ENCODE peak calls at places on chromosomes 2 and 18, in six cellular contexts. A, M, F, I, E and H are unnamed samples.

GRCh38 chr2:119190321-119190720 is 31.8 kb upstream of the C1QL2 start:
- DNase-seq in A (no peak), F (no peak), E (no peak), M (peak), I (no peak), H (no peak)

GRCh38 chr2:200239216-200239615 is 67.3 kb upstream of the SPATS2L start:
- DNase-seq in E (no peak), I (no peak), A (no peak), M (no peak), F (peak), H (peak)

GRCh38 chr2:38237311-38237710 is 139.8 kb downstream of the ATL2 start:
- DNase-seq in E (no peak), F (no peak), I (no peak), A (no peak), M (no peak), H (no peak)

GRCh38 chr18:58267493-58267892 is 223.5 kb downstream of the NEDD4L start:
- DNase-seq in F (no peak), E (no peak), M (no peak), A (no peak), I (no peak), H (no peak)

GRCh38 chr18:9855686-9856085 is 30.1 kb upstream of the TXNDC2 start:
- DNase-seq in M (no peak), A (no peak), F (no peak), E (no peak), I (no peak), H (no peak)

GRCh38 chr18:30457156-30457555 is 585.4 kb downstream of the DSC3 start:
- DNase-seq in M (no peak), F (no peak), A (no peak), I (no peak), E (no peak), H (no peak)

GRCh38 chr2:220858101-220858500 is 714.0 kb downstream of the EPHA4 start:
- DNase-seq in I (no peak), A (no peak), E (no peak), M (no peak), F (no peak), H (no peak)

GRCh38 chr18:79200546-79201268 is 131.5 kb downstream of the ATP9B start:
- DNase-seq in M (no peak), F (peak), A (peak), E (peak), I (peak), H (peak)

GRCh38 chr2:194769030-194769429 is 888.0 kb upstream of the SLC39A10 start:
- DNase-seq in I (no peak), E (no peak), M (no peak), A (no peak), F (no peak), H (no peak)

GRCh38 chr2:37832590-37833197 is 92.4 kb upstream of the RMDN2 start:
- DNase-seq in A (peak), F (peak), I (peak), E (peak), M (peak), H (peak)

GRCh38 chr2:238586931-238587775 is 160.4 kb downstream of the ASB1 start:
- DNase-seq in I (peak), F (no peak), E (no peak), A (no peak), M (peak), H (no peak)

GRCh38 chr2:63789318-63790051 is 52.2 kb upstream of the UGP2 start:
- DNase-seq in I (no peak), M (no peak), E (no peak), A (no peak), F (peak), H (peak)

GRCh38 chr2:10949835-10950234 is 38.1 kb downstream of the KCNF1 start:
- DNase-seq in E (no peak), I (no peak), A (no peak), F (no peak), M (no peak), H (no peak)

GRCh38 chr18:4765401-4765800 is 310.3 kb upstream of the DLGAP1 start:
- DNase-seq in A (no peak), M (no peak), I (no peak), F (no peak), E (no peak), H (no peak)

GRCh38 chr2:43082111-43082877 is 144.1 kb downstream of the ZFP36L2 start:
- DNase-seq in M (peak), A (no peak), E (peak), I (no peak), F (peak), H (peak)

GRCh38 chr2:238921681-238922319 is 73.9 kb downstream of the TWIST2 start:
- DNase-seq in E (peak), F (no peak), I (no peak), M (peak), A (peak), H (no peak)

GRCh38 chr2:100580474-100581264 is 17.9 kb downstream of the PDCL3 start:
- DNase-seq in E (no peak), M (peak), F (no peak), I (no peak), A (no peak), H (no peak)

GRCh38 chr2:168432565-168433186 is 23.4 kb upstream of the CERS6 start:
- DNase-seq in F (no peak), I (no peak), A (no peak), E (no peak), M (no peak), H (peak)

GRCh38 chr18:34707670-34708069 is 2.4 kb upstream of the DTNA start:
- DNase-seq in M (no peak), E (peak), A (peak), F (peak), I (peak), H (peak)

GRCh38 chr2:120874876-120875275 is 139.2 kb downstream of the GLI2 start:
- DNase-seq in M (peak), F (no peak), A (no peak), I (no peak), E (no peak), H (no peak)

GRCh38 chr2:73359915-73360697 is 25.5 kb upstream of the ALMS1 start:
- DNase-seq in E (no peak), M (no peak), I (peak), A (no peak), F (peak), H (peak)

GRCh38 chr2:162294949-162295348 is 23.5 kb downstream of the IFIH1 start:
- DNase-seq in M (no peak), F (peak), I (no peak), A (no peak), E (no peak), H (no peak)

GRCh38 chr2:67451086-67451832 is 54.1 kb downstream of the ETAA1 start:
- DNase-seq in A (peak), M (no peak), I (no peak), E (no peak), F (peak), H (peak)

GRCh38 chr18:54127759-54128378 is 96.6 kb downstream of the MBD2 start:
- DNase-seq in F (peak), I (peak), A (no peak), M (no peak), E (no peak), H (peak)

GRCh38 chr2:674319-674985 is 2.8 kb downstream of the TMEM18 start:
- DNase-seq in M (no peak), I (no peak), F (no peak), A (no peak), E (no peak), H (no peak)

GRCh38 chr18:79388043-79388442 is 7.7 kb upstream of the NFATC1 start:
- DNase-seq in M (no peak), A (no peak), F (no peak), E (no peak), I (no peak), H (no peak)

GRCh38 chr2:218267259-218267658 is 2.7 kb downstream of the AAMP start:
- DNase-seq in E (no peak), I (no peak), M (peak), A (no peak), F (no peak), H (no peak)

GRCh38 chr2:217897816-217898806 is 104.7 kb downstream of the TNS1 start:
- DNase-seq in M (no peak), E (peak), F (no peak), A (peak), I (no peak), H (no peak)

GRCh38 chr2:121045245-121045644 is 239.8 kb downstream of the TFCP2L1 start:
- DNase-seq in A (no peak), F (no peak), M (no peak), E (no peak), I (no peak), H (no peak)

GRCh38 chr18:48989304-48990284 is 38.8 kb upstream of the SMAD7 start:
- DNase-seq in A (no peak), M (no peak), F (peak), I (no peak), E (no peak), H (peak)

GRCh38 chr18:22564036-22564435 is 146.3 kb upstream of the CTAGE1 start:
- DNase-seq in M (no peak), A (no peak), E (no peak), F (peak), I (no peak), H (peak)

GRCh38 chr2:177658309-177658708 is 265.7 kb downstream of the AGPS start:
- DNase-seq in F (no peak), M (no peak), E (no peak), A (no peak), I (no peak), H (no peak)

GRCh38 chr18:66993492-66993891 is 389.6 kb upstream of the CDH19 start:
- DNase-seq in F (no peak), E (no peak), I (no peak), M (no peak), A (peak), H (no peak)

GRCh38 chr2:149029312-149029965 is 9.1 kb upstream of the LYPD6B start:
- DNase-seq in A (no peak), I (no peak), F (no peak), M (no peak), E (no peak), H (no peak)
- H3K4me3 ChIP-seq in A (no peak), I (no peak), F (no peak), M (no peak), E (no peak), H (no peak)

GRCh38 chr18:24398515-24398914 is 891 bp upstream of the OSBPL1A start:
- DNase-seq in M (no peak), F (peak), I (peak), A (no peak), E (no peak), H (peak)

GRCh38 chr18:24397131-24397693 is 412 bp downstream of the OSBPL1A start:
- DNase-seq in F (peak), I (peak), M (no peak), A (peak), E (peak), H (peak)

GRCh38 chr18:24397694-24398365 is at the start of gene OSBPL1A:
- DNase-seq in A (peak), I (peak), F (peak), M (peak), E (peak), H (peak)

GRCh38 chr18:24396082-24396623 is 1.5 kb downstream of the OSBPL1A start:
- DNase-seq in F (peak), E (no peak), I (no peak), A (no peak), M (no peak), H (no peak)

DNA sequence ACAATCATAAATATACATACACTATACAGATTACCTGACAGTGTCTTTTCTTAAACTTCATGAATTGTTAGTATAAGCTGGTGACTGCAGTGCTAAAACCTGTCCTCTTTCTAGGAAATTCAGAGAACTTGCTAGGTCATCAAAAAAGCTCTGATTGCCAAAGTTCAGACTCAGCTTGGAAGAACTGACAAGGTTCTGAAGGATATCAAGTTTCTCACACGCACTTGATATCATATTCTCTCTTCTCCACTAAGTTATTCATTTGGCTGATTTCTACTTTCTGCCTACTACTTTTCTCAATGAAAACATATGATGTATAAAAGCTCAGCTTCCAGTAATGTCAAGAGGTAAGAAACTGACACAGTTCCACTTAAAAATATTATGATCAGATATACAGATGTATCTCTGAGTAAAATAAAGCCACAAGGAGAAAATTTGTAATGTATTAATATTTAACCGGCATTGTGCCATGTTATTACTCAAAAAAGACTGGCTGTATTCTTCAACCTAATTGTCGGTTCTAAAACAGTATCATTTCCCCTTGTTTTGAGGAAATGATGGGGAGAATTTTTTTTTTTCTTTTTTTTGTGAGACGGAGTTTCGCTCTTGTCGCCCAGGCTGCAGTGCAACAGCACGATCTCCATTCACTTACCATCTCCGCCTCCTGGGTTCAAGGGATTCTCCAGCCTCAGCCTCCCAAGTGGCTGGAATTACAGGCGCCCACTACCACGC is 2.4 kb downstream of the OSBPL1A start:
- DNase-seq in F (no peak), E (no peak), M (no peak), I (no peak), A (no peak), H (peak)
- TF ChIP-seq CTCF in F (no peak), E (no peak), M (no peak), I (no peak), A (no peak), H (no peak)

GRCh38 chr18:62574776-62575175 is 52.0 kb downstream of the ZCCHC2 start:
- DNase-seq in M (no peak), A (no peak), E (no peak), F (no peak), I (no peak), H (no peak)

GRCh38 chr18:62577748-62578147 is 54.9 kb downstream of the ZCCHC2 start:
- DNase-seq in M (no peak), F (peak), E (no peak), A (no peak), I (no peak), H (peak)

GRCh38 chr18:62576858-62577512 is 54.2 kb downstream of the ZCCHC2 start:
- DNase-seq in M (no peak), I (no peak), E (no peak), F (no peak), A (no peak), H (no peak)

GRCh38 chr18:62578980-62579511 is 56.2 kb downstream of the ZCCHC2 start:
- DNase-seq in M (no peak), E (no peak), A (no peak), I (no peak), F (no peak), H (peak)

DNA sequence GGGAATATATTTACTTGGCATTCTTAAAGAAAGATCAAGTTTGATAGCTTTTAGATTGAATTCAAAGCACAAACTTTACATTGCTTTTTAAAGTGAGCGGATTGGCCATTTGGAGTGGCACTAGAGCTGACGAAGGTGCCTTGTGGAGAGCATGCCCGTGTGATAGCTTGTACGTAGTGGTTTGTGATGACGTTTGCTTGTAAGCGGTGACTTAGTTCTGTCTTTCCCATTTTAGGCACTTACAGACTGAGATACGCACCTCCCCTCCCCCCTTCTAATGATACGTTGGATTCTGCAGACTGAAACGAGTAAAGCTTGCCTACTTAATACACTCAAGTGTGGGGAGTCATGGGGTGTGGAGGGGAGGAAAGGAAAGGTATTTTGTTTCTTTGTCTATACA is 53.5 kb downstream of the ZCCHC2 start:
- DNase-seq in E (no peak), F (no peak), I (no peak), M (no peak), A (no peak), H (no peak)
- H3K4me3 ChIP-seq in E (no peak), F (no peak), I (no peak), M (no peak), A (no peak), H (no peak)

GRCh38 chr2:215826838-215827441 is 186.4 kb downstream of the MREG start:
- DNase-seq in M (no peak), I (no peak), F (peak), E (no peak), A (no peak), H (peak)

GRCh38 chr2:215829261-215829660 is 184.1 kb downstream of the MREG start:
- DNase-seq in M (no peak), I (no peak), E (no peak), A (no peak), F (no peak), H (no peak)

GRCh38 chr2:215828528-215829184 is 184.7 kb downstream of the MREG start:
- DNase-seq in M (no peak), E (peak), A (peak), F (peak), I (peak), H (peak)

GRCh38 chr2:215826376-215826775 is 187.0 kb downstream of the MREG start:
- DNase-seq in A (no peak), F (no peak), E (no peak), M (no peak), I (no peak), H (no peak)

DNA sequence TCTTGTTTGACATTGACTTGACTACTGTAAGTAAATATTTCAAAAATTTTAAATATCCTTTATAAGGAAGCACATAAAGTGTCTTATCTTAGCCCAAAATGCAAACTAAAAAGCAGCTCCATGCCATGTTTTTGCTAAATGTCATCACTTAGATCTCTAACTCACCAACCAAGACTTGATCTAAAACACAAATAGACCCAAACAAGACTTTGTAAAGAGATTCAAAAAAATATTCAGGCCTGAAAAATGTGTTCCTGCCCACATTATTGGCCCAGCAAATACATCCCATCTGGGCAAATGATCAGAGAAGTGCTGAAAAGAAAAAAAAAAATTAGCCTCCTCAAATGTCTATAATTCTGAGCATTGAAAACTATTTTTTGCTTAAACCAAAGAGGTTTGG is 187.6 kb downstream of the MREG start:
- DNase-seq in F (peak), E (no peak), A (no peak), M (no peak), I (no peak), H (peak)
- TF ChIP-seq CTCF in F (no peak), E (no peak), A (no peak), M (no peak), I (no peak), H (no peak)

GRCh38 chr2:133157141-133157540 is 411.1 kb downstream of the NCKAP5 start:
- DNase-seq in F (no peak), M (no peak), I (no peak), E (no peak), A (no peak), H (no peak)
- H3K4me3 ChIP-seq in F (no peak), M (no peak), I (no peak), E (no peak), A (no peak), H (no peak)

DNA sequence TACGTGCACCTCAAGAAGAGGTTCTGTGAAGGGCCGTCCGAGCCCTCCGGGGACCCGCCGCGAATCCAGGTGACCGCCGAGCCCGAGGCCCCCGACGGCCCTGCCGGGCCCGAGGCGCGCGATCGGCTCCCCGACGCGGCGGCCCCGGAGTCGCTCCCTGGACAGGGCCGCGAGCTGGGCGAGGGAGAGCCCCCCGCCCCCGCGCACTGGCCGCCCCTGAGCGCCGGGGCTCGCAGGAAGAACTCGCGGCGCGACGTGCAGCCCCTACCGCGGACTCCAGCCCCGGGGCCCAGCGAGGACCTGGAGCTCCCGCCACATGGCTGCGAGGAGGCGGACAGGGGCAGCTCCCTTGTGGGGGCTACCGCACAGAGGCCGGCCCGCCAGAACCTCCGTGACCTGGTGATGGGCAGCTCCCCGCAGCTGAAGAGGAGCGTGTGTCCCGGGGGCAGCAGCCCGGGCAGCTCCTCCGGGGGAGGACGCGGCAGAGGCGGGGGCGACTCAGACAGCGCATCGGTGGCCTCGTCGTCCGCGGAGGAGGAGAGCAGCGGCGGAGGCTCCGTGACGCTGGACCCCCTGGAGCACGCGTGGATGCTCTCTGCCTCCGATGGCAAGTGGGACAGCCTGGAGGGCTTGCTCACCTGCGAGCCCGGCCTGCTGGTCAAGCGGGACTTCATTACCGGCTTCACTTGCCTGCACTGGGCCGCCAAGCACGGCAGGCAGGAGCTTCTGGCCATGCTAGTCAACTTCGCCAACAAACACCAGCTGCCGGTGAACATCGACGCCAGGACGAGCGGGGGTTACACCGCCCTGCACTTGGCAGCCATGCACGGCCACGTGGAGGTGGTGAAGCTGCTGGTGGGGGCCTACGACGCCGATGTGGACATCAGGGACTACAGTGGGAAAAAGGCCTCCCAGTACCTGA is 812 bp downstream of the SOWAHC start:
- DNase-seq in A (peak), F (no peak), M (peak), E (peak), I (peak), H (no peak)
- TF ChIP-seq CTCF in A (no peak), F (no peak), M (no peak), E (no peak), I (no peak), H (no peak)

GRCh38 chr2:75561566-75562512 is 1.1 kb upstream of the EVA1A start:
- DNase-seq in E (no peak), I (no peak), A (no peak), F (no peak), M (no peak), H (peak)
- H3K4me3 ChIP-seq in E (no peak), I (peak), A (no peak), F (no peak), M (no peak), H (peak)